ENCODE peak calls at places on chromosomes 2 and 18, in ten cellular contexts. A, M, C, F, Z, O, Q, D, X and Y are unnamed samples.

GRCh38 chr2:7007846-7008741 is 90.9 kb downstream of the RNF144A start:
- DNase-seq in M (peak; percentile 97), D (no peak), C (no peak), Q (peak; percentile 45), Z (peak; percentile 94), O (no peak), A (peak; percentile 59), F (peak; percentile 88), X (no peak), Y (peak; percentile 97)

GRCh38 chr2:121285077-121285449 is at the start of gene TFCP2L1:
- DNase-seq in C (no peak), X (peak; percentile 67), D (no peak), Z (no peak), A (peak; percentile 86), F (peak; percentile 76), M (no peak), Q (no peak), O (peak; percentile 56), Y (no peak)

GRCh38 chr2:98839292-98839691 is 96.7 kb downstream of the CRACDL start:
- DNase-seq in F (no peak), C (no peak), X (no peak), M (no peak), Q (peak; percentile 48), A (no peak), Z (no peak), D (no peak), O (no peak), Y (no peak)

GRCh38 chr2:217650716-217651360 is 352.0 kb downstream of the TNS1 start:
- DNase-seq in D (peak; percentile 44), M (peak; percentile 48), A (peak; percentile 91), Z (no peak), O (peak; percentile 2), X (peak; percentile 53), Q (peak; percentile 66), F (peak; percentile 57), C (peak; percentile 58), Y (peak; percentile 61)

GRCh38 chr2:212815453-212815852 is 276.9 kb upstream of the ERBB4 start:
- DNase-seq in O (no peak), Q (no peak), M (peak; percentile 70), Z (no peak), A (no peak), C (peak; percentile 40), X (no peak), F (no peak), D (no peak), Y (no peak)

GRCh38 chr2:218448934-218449333 is 30.0 kb downstream of the VIL1 start:
- DNase-seq in M (no peak), X (no peak), C (no peak), Z (no peak), O (no peak), A (no peak), D (no peak), F (no peak), Q (peak; percentile 5), Y (no peak)

GRCh38 chr2:64288321-64288931 is 144.2 kb upstream of the PELI1 start:
- DNase-seq in F (no peak), Q (peak; percentile 96), C (no peak), A (no peak), X (no peak), Z (no peak), D (no peak), O (no peak), M (no peak), Y (no peak)

GRCh38 chr18:54880706-54881105 is 52.4 kb downstream of the RAB27B start:
- DNase-seq in O (no peak), Q (peak; percentile 9), F (no peak), D (no peak), A (peak; percentile 55), M (no peak), X (no peak), Z (no peak), C (no peak), Y (no peak)

GRCh38 chr2:122737429-122738077 is 982.1 kb downstream of the TSN start:
- DNase-seq in F (no peak), D (no peak), Z (no peak), C (peak; percentile 61), M (peak; percentile 23), A (no peak), O (peak; percentile 51), Q (no peak), X (no peak), Y (no peak)

GRCh38 chr2:211867845-211868361 is 670.7 kb downstream of the ERBB4 start:
- DNase-seq in A (no peak), Q (no peak), Z (no peak), D (no peak), M (no peak), C (peak; percentile 32), X (no peak), F (no peak), O (peak; percentile 39), Y (no peak)

GRCh38 chr2:231687133-231687852 is 21.0 kb upstream of the PTMA start:
- DNase-seq in Z (peak; percentile 58), D (peak; percentile 76), C (peak; percentile 71), X (peak; percentile 78), A (peak; percentile 97), O (peak; percentile 70), M (peak; percentile 96), Q (no peak), F (peak; percentile 68), Y (no peak)

GRCh38 chr2:32166115-32166549 is 468 bp downstream of the SLC30A6 start:
- DNase-seq in D (no peak), F (no peak), Z (no peak), O (no peak), Q (no peak), C (no peak), X (no peak), A (no peak), M (no peak), Y (no peak)

GRCh38 chr18:55404811-55405654 is 183.0 kb downstream of the TCF4 start:
- DNase-seq in D (no peak), F (no peak), Q (no peak), C (no peak), Z (no peak), A (no peak), M (no peak), X (no peak), O (no peak), Y (no peak)

DNA sequence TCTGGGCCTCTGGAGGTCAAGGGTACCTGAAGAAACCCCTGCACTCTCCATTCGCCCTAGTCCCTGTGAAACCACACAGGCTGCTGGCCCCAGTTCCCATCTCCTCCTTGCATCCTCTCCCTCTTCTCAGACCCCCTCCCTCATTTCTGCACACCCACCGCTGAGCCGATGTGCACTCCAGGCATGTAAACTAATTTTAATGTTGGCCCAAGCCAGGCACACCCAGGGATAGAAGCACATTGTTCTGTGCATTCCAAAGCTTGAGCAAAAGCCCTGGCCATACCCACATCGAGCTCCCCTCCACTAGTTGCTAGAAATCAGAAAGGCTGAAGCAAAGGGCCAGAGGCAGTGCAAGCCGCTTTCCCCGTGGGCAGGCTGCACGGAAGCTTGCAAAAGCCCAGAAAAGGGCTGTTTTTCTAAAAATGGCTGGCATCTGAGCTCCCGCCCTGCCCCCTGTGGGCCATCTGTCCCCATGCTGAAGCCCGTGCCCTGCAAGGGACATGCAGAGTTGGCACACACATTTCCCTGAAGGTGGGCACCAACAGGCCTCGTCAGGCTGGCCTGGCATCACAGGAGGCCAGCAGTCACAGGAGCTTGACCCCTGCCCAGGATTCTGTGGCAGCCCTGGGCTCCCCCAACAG is 181.6 kb downstream of the SMAD7 start:
- DNase-seq in Z (no peak), C (no peak), O (no peak), F (no peak), D (no peak), A (no peak), Q (no peak), X (no peak), M (no peak), Y (no peak)
- TF ChIP-seq CTCF in Z (peak; percentile 29), C (no peak), O (no peak), F (no peak), D (no peak), A (peak; percentile 53), Q (no peak), X (no peak), M (no peak), Y (no peak)

GRCh38 chr2:42077343-42077742 is 29.5 kb downstream of the PKDCC start:
- DNase-seq in Z (no peak), F (no peak), O (no peak), Q (no peak), C (no peak), D (no peak), A (peak; percentile 58), M (no peak), X (no peak), Y (no peak)

GRCh38 chr2:42072349-42073118 is 24.7 kb downstream of the PKDCC start:
- DNase-seq in X (peak; percentile 40), O (no peak), D (no peak), Q (peak; percentile 54), C (no peak), A (peak; percentile 64), F (peak; percentile 22), M (no peak), Z (peak; percentile 76), Y (peak; percentile 26)

GRCh38 chr2:42076357-42076921 is 28.6 kb downstream of the PKDCC start:
- DNase-seq in D (no peak), Q (no peak), F (no peak), X (no peak), C (no peak), Z (no peak), M (no peak), A (no peak), O (no peak), Y (no peak)

GRCh38 chr2:42073739-42074138 is 25.9 kb downstream of the PKDCC start:
- DNase-seq in X (no peak), O (no peak), Z (no peak), A (no peak), Q (no peak), M (no peak), F (no peak), D (no peak), C (no peak), Y (no peak)

DNA sequence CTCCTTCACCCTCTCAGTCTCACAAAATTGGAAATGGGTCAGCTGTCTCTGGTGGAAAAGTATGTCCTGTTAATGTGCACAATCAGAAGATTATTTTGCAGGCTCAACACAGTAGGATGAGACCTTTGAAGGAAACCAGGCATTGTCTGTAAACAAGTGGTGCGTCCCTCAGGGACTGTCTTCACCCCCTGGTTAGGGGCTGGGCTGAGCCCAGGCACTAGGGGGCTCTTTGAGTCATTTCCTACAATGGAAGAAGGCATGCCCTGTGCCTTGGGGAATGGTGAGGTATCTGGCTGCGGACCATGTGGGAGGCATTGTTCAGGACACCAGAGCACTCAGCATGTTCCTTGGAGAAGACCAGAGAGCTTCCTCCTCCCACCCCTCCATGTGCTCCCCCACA is 26.8 kb downstream of the PKDCC start:
- DNase-seq in A (peak; percentile 71), C (no peak), M (no peak), D (no peak), F (no peak), Z (no peak), O (no peak), Q (no peak), X (no peak), Y (no peak)
- TF ChIP-seq CTCF in A (peak; percentile 76), C (peak; percentile 5), M (no peak), D (no peak), F (no peak), Z (peak; percentile 8), O (peak; percentile 16), Q (no peak), X (no peak), Y (no peak)

GRCh38 chr2:36672199-36672598 is 24.3 kb upstream of the VIT start:
- DNase-seq in Z (no peak), D (no peak), M (peak; percentile 45), A (no peak), Q (peak; percentile 68), X (no peak), C (peak; percentile 15), O (no peak), F (no peak), Y (no peak)
- TF ChIP-seq CTCF in Z (peak; percentile 54), D (peak; percentile 63), M (peak; percentile 29), A (peak; percentile 84), Q (peak; percentile 83), X (peak; percentile 58), C (peak; percentile 19), O (no peak), F (peak; percentile 24), Y (peak; percentile 38)

GRCh38 chr18:58449366-58449935 is 179.4 kb downstream of the ALPK2 start:
- DNase-seq in F (no peak), X (no peak), Z (no peak), O (no peak), D (no peak), C (no peak), Q (no peak), A (peak; percentile 67), M (no peak), Y (no peak)
- TF ChIP-seq CTCF in F (no peak), X (no peak), Z (no peak), O (no peak), D (no peak), C (no peak), Q (no peak), A (peak; percentile 59), M (no peak), Y (no peak)